ENCODE peak calls at places on chromosome 3, in six cellular contexts. One of them, this sample, is unnamed.

GRCh38 chr3:194156095-194156494 is 20.1 kb downstream of the HES1 start:
- DNase-seq in endodermal cell: no peak
- DNase-seq in fibroblast of mammary gland: no peak
- DNase-seq in CD8-positive, alpha-beta memory T cell: no peak
- DNase-seq in bronchial epithelial cell: no peak
- DNase-seq in tibial nerve: no peak
- DNase-seq in this sample: no peak

GRCh38 chr3:23949784-23950183 is 4.7 kb downstream of the NR1D2 start:
- DNase-seq in tibial nerve: no peak
- DNase-seq in bronchial epithelial cell: no peak
- DNase-seq in fibroblast of mammary gland: no peak
- DNase-seq in CD8-positive, alpha-beta memory T cell: no peak
- DNase-seq in endodermal cell: no peak
- DNase-seq in this sample: no peak

GRCh38 chr3:45387636-45388348 is 584 bp upstream of the LARS2 start:
- DNase-seq in CD8-positive, alpha-beta memory T cell: no peak
- DNase-seq in endodermal cell: no peak
- DNase-seq in bronchial epithelial cell: peak; percentile 61
- DNase-seq in tibial nerve: no peak
- DNase-seq in fibroblast of mammary gland: no peak
- DNase-seq in this sample: no peak

GRCh38 chr3:107927361-107928083 is 163.3 kb downstream of the CD47 start:
- DNase-seq in fibroblast of mammary gland: peak; percentile 75
- DNase-seq in CD8-positive, alpha-beta memory T cell: peak; percentile 56
- DNase-seq in endodermal cell: peak; percentile 89
- DNase-seq in tibial nerve: peak; percentile 47
- DNase-seq in bronchial epithelial cell: peak; percentile 64
- DNase-seq in this sample: peak; percentile 68

GRCh38 chr3:188164248-188164687 is 10.3 kb downstream of the LPP start:
- DNase-seq in CD8-positive, alpha-beta memory T cell: no peak
- DNase-seq in bronchial epithelial cell: peak; percentile 77
- DNase-seq in fibroblast of mammary gland: no peak
- DNase-seq in tibial nerve: no peak
- DNase-seq in endodermal cell: no peak
- DNase-seq in this sample: no peak

GRCh38 chr3:185152433-185153169 is at the start of gene C3orf70:
- DNase-seq in tibial nerve: no peak
- DNase-seq in fibroblast of mammary gland: peak; percentile 29
- DNase-seq in endodermal cell: peak; percentile 82
- DNase-seq in bronchial epithelial cell: peak; percentile 7
- DNase-seq in CD8-positive, alpha-beta memory T cell: peak; percentile 7
- DNase-seq in this sample: peak; percentile 58

GRCh38 chr3:29555590-29555989 is 274.7 kb downstream of the RBMS3 start:
- DNase-seq in CD8-positive, alpha-beta memory T cell: no peak
- DNase-seq in fibroblast of mammary gland: no peak
- DNase-seq in bronchial epithelial cell: no peak
- DNase-seq in endodermal cell: no peak
- DNase-seq in tibial nerve: no peak
- DNase-seq in this sample: peak; percentile 15

GRCh38 chr3:112582242-112582874 is 20.5 kb downstream of the SLC35A5 start:
- DNase-seq in CD8-positive, alpha-beta memory T cell: no peak
- DNase-seq in endodermal cell: peak; percentile 60
- DNase-seq in fibroblast of mammary gland: peak; percentile 84
- DNase-seq in bronchial epithelial cell: peak; percentile 58
- DNase-seq in tibial nerve: no peak
- DNase-seq in this sample: peak; percentile 83

GRCh38 chr3:115975353-115975752 is 352.0 kb downstream of the GAP43 start:
- DNase-seq in tibial nerve: no peak
- DNase-seq in CD8-positive, alpha-beta memory T cell: no peak
- DNase-seq in fibroblast of mammary gland: peak; percentile 75
- DNase-seq in bronchial epithelial cell: peak; percentile 86
- DNase-seq in endodermal cell: no peak
- DNase-seq in this sample: no peak

GRCh38 chr3:11405323-11405722 is 133.1 kb downstream of the ATG7 start:
- DNase-seq in endodermal cell: no peak
- DNase-seq in tibial nerve: no peak
- DNase-seq in CD8-positive, alpha-beta memory T cell: no peak
- DNase-seq in fibroblast of mammary gland: no peak
- DNase-seq in bronchial epithelial cell: no peak
- DNase-seq in this sample: no peak

GRCh38 chr3:9690451-9691450 is 12.9 kb upstream of the CPNE9 start:
- DNase-seq in tibial nerve: no peak
- DNase-seq in bronchial epithelial cell: no peak
- DNase-seq in CD8-positive, alpha-beta memory T cell: no peak
- DNase-seq in fibroblast of mammary gland: no peak
- DNase-seq in endodermal cell: no peak
- DNase-seq in this sample: peak; percentile 48

GRCh38 chr3:188692700-188693099 is 479.1 kb upstream of the TPRG1 start:
- DNase-seq in bronchial epithelial cell: no peak
- DNase-seq in fibroblast of mammary gland: no peak
- DNase-seq in CD8-positive, alpha-beta memory T cell: no peak
- DNase-seq in tibial nerve: no peak
- DNase-seq in endodermal cell: no peak
- DNase-seq in this sample: no peak

GRCh38 chr3:106620646-106621045 is 751.8 kb upstream of the CBLB start:
- DNase-seq in CD8-positive, alpha-beta memory T cell: no peak
- DNase-seq in bronchial epithelial cell: no peak
- DNase-seq in endodermal cell: no peak
- DNase-seq in fibroblast of mammary gland: no peak
- DNase-seq in tibial nerve: no peak
- DNase-seq in this sample: no peak

GRCh38 chr3:106628407-106628806 is 748.8 kb upstream of the CCDC54 start:
- DNase-seq in tibial nerve: no peak
- DNase-seq in CD8-positive, alpha-beta memory T cell: no peak
- DNase-seq in endodermal cell: no peak
- DNase-seq in bronchial epithelial cell: peak; percentile 76
- DNase-seq in fibroblast of mammary gland: peak; percentile 71
- DNase-seq in this sample: peak; percentile 64

GRCh38 chr3:106629215-106629832 is 747.9 kb upstream of the CCDC54 start:
- DNase-seq in tibial nerve: no peak
- DNase-seq in endodermal cell: no peak
- DNase-seq in CD8-positive, alpha-beta memory T cell: no peak
- DNase-seq in fibroblast of mammary gland: no peak
- DNase-seq in bronchial epithelial cell: no peak
- DNase-seq in this sample: peak; percentile 36

GRCh38 chr3:106624154-106624553 is 753.1 kb upstream of the CCDC54 start:
- DNase-seq in fibroblast of mammary gland: no peak
- DNase-seq in bronchial epithelial cell: no peak
- DNase-seq in CD8-positive, alpha-beta memory T cell: no peak
- DNase-seq in tibial nerve: no peak
- DNase-seq in endodermal cell: no peak
- DNase-seq in this sample: no peak
- H3K4me3 ChIP-seq in fibroblast of mammary gland: no peak overlapping the region
- H3K4me3 ChIP-seq in bronchial epithelial cell: no peak overlapping the region
- H3K4me3 ChIP-seq in CD8-positive, alpha-beta memory T cell: no peak overlapping the region
- H3K4me3 ChIP-seq in tibial nerve: no peak overlapping the region
- H3K4me3 ChIP-seq in endodermal cell: peak overlapping the region; percentile 51
- H3K4me3 ChIP-seq in this sample: no peak overlapping the region

GRCh38 chr3:58178528-58179234 is 32.1 kb downstream of the DNASE1L3 start:
- DNase-seq in fibroblast of mammary gland: no peak
- DNase-seq in CD8-positive, alpha-beta memory T cell: no peak
- DNase-seq in endodermal cell: no peak
- DNase-seq in tibial nerve: no peak
- DNase-seq in bronchial epithelial cell: no peak
- DNase-seq in this sample: no peak
- H3K4me3 ChIP-seq in fibroblast of mammary gland: no peak overlapping the region
- H3K4me3 ChIP-seq in CD8-positive, alpha-beta memory T cell: no peak overlapping the region
- H3K4me3 ChIP-seq in endodermal cell: no peak overlapping the region
- H3K4me3 ChIP-seq in tibial nerve: no peak overlapping the region
- H3K4me3 ChIP-seq in bronchial epithelial cell: no peak overlapping the region
- H3K4me3 ChIP-seq in this sample: no peak overlapping the region

GRCh38 chr3:160183375-160184076 is 41.7 kb upstream of the C3orf80 start:
- DNase-seq in tibial nerve: no peak
- DNase-seq in endodermal cell: no peak
- DNase-seq in fibroblast of mammary gland: peak; percentile 57
- DNase-seq in CD8-positive, alpha-beta memory T cell: no peak
- DNase-seq in bronchial epithelial cell: peak; percentile 33
- DNase-seq in this sample: peak; percentile 43

GRCh38 chr3:160179906-160180305 is 45.3 kb upstream of the C3orf80 start:
- DNase-seq in endodermal cell: no peak
- DNase-seq in bronchial epithelial cell: no peak
- DNase-seq in CD8-positive, alpha-beta memory T cell: no peak
- DNase-seq in fibroblast of mammary gland: no peak
- DNase-seq in tibial nerve: no peak
- DNase-seq in this sample: no peak

GRCh38 chr3:160184655-160185054 is 40.6 kb upstream of the C3orf80 start:
- DNase-seq in CD8-positive, alpha-beta memory T cell: no peak
- DNase-seq in bronchial epithelial cell: no peak
- DNase-seq in endodermal cell: no peak
- DNase-seq in fibroblast of mammary gland: peak; percentile 72
- DNase-seq in tibial nerve: no peak
- DNase-seq in this sample: no peak

GRCh38 chr3:160176923-160177322 is 48.3 kb upstream of the C3orf80 start:
- DNase-seq in tibial nerve: no peak
- DNase-seq in CD8-positive, alpha-beta memory T cell: no peak
- DNase-seq in endodermal cell: no peak
- DNase-seq in fibroblast of mammary gland: no peak
- DNase-seq in bronchial epithelial cell: no peak
- DNase-seq in this sample: no peak

DNA sequence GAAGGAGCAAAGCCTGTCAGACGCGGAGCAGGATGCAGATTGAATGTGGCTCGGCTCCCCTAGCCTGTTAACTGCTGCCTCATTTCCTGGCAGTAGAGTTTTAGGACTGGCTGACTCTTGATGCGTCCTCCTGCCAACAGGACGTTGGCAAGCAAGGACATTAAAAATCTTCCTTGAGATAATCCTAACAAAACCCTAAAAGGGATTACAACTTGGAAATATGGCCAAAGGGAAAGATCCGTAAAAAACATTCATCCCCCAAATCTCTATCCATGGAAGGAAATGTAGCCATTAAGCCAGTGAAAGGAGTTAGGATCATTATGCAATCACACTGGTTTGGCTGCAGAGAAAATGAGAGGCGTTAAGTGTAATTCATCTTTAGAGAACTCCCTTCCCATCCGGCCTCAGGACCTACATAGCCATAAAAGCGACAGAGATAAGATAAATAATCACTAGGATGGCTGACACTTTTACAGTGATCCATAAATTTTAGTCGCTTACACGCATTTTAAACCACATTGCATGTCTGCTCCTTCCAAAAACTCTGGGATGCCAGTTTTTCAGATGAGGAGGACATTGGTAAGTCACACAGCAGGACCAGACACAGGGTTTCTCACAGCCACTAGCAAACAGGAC is 44.5 kb upstream of the C3orf80 start:
- DNase-seq in endodermal cell: no peak
- DNase-seq in tibial nerve: no peak
- DNase-seq in bronchial epithelial cell: no peak
- DNase-seq in CD8-positive, alpha-beta memory T cell: no peak
- DNase-seq in fibroblast of mammary gland: peak; percentile 60
- DNase-seq in this sample: peak; percentile 54
- H3K4me3 ChIP-seq in endodermal cell: no peak overlapping the region
- H3K4me3 ChIP-seq in tibial nerve: no peak overlapping the region
- H3K4me3 ChIP-seq in bronchial epithelial cell: no peak overlapping the region
- H3K4me3 ChIP-seq in CD8-positive, alpha-beta memory T cell: no peak overlapping the region
- H3K4me3 ChIP-seq in fibroblast of mammary gland: no peak overlapping the region
- H3K4me3 ChIP-seq in this sample: peak overlapping the region; percentile 13

DNA sequence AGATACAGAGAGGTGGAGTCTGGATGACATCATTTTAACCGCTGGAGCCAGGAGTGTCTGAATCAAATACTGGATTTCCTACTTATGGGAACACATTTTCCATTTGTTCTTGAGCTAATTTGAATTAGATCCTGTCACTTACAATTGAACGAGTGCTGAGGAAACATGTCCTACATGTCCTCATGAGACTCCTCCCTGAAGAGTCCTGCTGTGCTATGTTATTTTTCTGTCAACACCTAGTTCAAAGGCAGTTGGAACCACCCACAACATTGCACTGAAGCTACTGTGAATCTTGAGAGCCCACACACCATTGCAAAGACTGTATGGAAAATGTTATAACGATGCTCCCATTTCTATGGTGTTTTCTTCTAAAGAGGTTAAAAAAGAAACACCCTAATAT is 123.5 kb upstream of the CRBN start:
- DNase-seq in endodermal cell: no peak
- DNase-seq in fibroblast of mammary gland: no peak
- DNase-seq in CD8-positive, alpha-beta memory T cell: no peak
- DNase-seq in bronchial epithelial cell: no peak
- DNase-seq in tibial nerve: no peak
- DNase-seq in this sample: no peak
- H3K4me3 ChIP-seq in endodermal cell: no peak overlapping the region
- H3K4me3 ChIP-seq in fibroblast of mammary gland: no peak overlapping the region
- H3K4me3 ChIP-seq in CD8-positive, alpha-beta memory T cell: no peak overlapping the region
- H3K4me3 ChIP-seq in bronchial epithelial cell: no peak overlapping the region
- H3K4me3 ChIP-seq in tibial nerve: no peak overlapping the region
- H3K4me3 ChIP-seq in this sample: no peak overlapping the region

GRCh38 chr3:31223278-31223677 is 309.4 kb upstream of the STT3B start:
- DNase-seq in endodermal cell: no peak
- DNase-seq in CD8-positive, alpha-beta memory T cell: no peak
- DNase-seq in tibial nerve: no peak
- DNase-seq in bronchial epithelial cell: no peak
- DNase-seq in fibroblast of mammary gland: no peak
- DNase-seq in this sample: no peak

GRCh38 chr3:31225923-31226322 is 306.8 kb upstream of the STT3B start:
- DNase-seq in CD8-positive, alpha-beta memory T cell: no peak
- DNase-seq in endodermal cell: no peak
- DNase-seq in bronchial epithelial cell: no peak
- DNase-seq in tibial nerve: no peak
- DNase-seq in fibroblast of mammary gland: no peak
- DNase-seq in this sample: no peak

GRCh38 chr3:31227152-31227581 is 305.6 kb upstream of the STT3B start:
- DNase-seq in endodermal cell: no peak
- DNase-seq in tibial nerve: no peak
- DNase-seq in bronchial epithelial cell: no peak
- DNase-seq in CD8-positive, alpha-beta memory T cell: peak; percentile 71
- DNase-seq in fibroblast of mammary gland: no peak
- DNase-seq in this sample: no peak

GRCh38 chr3:31226331-31226730 is 306.4 kb upstream of the STT3B start:
- DNase-seq in fibroblast of mammary gland: no peak
- DNase-seq in endodermal cell: no peak
- DNase-seq in tibial nerve: no peak
- DNase-seq in bronchial epithelial cell: no peak
- DNase-seq in CD8-positive, alpha-beta memory T cell: peak; percentile 53
- DNase-seq in this sample: no peak

DNA sequence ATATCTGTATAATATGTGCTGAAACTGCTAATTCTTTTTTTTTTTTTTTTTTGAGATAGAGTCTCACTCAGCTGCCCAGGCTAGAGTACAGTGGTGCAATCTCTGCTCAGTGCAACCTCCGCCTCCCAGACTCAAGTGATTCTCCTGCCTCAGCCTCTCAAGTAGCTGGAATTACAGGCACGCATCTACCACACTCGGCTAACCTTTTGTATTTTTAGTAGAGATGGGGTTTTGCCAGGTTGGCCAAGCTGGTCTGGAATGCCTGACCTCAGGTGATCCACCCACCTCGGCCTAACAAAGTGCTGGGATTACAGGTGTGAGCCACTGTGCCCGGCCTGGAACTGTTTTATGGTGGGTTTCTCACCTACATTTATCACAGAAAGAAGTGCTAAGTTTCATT is 307.8 kb upstream of the STT3B start:
- DNase-seq in tibial nerve: no peak
- DNase-seq in CD8-positive, alpha-beta memory T cell: no peak
- DNase-seq in bronchial epithelial cell: no peak
- DNase-seq in fibroblast of mammary gland: no peak
- DNase-seq in endodermal cell: no peak
- DNase-seq in this sample: no peak
- H3K4me3 ChIP-seq in tibial nerve: no peak overlapping the region
- H3K4me3 ChIP-seq in CD8-positive, alpha-beta memory T cell: no peak overlapping the region
- H3K4me3 ChIP-seq in bronchial epithelial cell: no peak overlapping the region
- H3K4me3 ChIP-seq in fibroblast of mammary gland: no peak overlapping the region
- H3K4me3 ChIP-seq in endodermal cell: no peak overlapping the region
- H3K4me3 ChIP-seq in this sample: no peak overlapping the region

GRCh38 chr3:98232489-98232888 is 31.6 kb upstream of the OR5H6 start:
- DNase-seq in CD8-positive, alpha-beta memory T cell: no peak
- DNase-seq in fibroblast of mammary gland: no peak
- DNase-seq in tibial nerve: no peak
- DNase-seq in bronchial epithelial cell: no peak
- DNase-seq in endodermal cell: no peak
- DNase-seq in this sample: no peak

GRCh38 chr3:98233468-98233867 is 30.6 kb upstream of the OR5H6 start:
- DNase-seq in tibial nerve: no peak
- DNase-seq in CD8-positive, alpha-beta memory T cell: no peak
- DNase-seq in endodermal cell: no peak
- DNase-seq in bronchial epithelial cell: no peak
- DNase-seq in fibroblast of mammary gland: no peak
- DNase-seq in this sample: no peak
- H3K4me3 ChIP-seq in tibial nerve: no peak overlapping the region
- H3K4me3 ChIP-seq in CD8-positive, alpha-beta memory T cell: no peak overlapping the region
- H3K4me3 ChIP-seq in endodermal cell: no peak overlapping the region
- H3K4me3 ChIP-seq in bronchial epithelial cell: no peak overlapping the region
- H3K4me3 ChIP-seq in fibroblast of mammary gland: no peak overlapping the region
- H3K4me3 ChIP-seq in this sample: no peak overlapping the region